ENCODE peak calls at places on chromosome 5, in seven cellular contexts. V is GM12891, J is SK-N-SH, S is GM12878, H is HepG2, Y is K562, W is H1. O is an unnamed sample.

GRCh38 chr5:64900618-64901017 is 131.9 kb downstream of the CWC27 start:
- DNase-seq in Y (no peak), W (no peak), V (no peak), J (no peak), H (peak), S (no peak), O (no peak)

GRCh38 chr5:119105971-119106370 is 35.1 kb downstream of the DMXL1 start:
- DNase-seq in Y (peak), W (no peak), H (no peak), V (no peak), J (no peak), S (no peak), O (no peak)

GRCh38 chr5:111772456-111772855 is 15.5 kb upstream of the NREP start:
- DNase-seq in W (no peak), Y (no peak), S (no peak), J (no peak), H (no peak), V (no peak), O (no peak)

GRCh38 chr5:170747851-170748250 is 35.7 kb upstream of the GABRP start:
- DNase-seq in W (no peak), Y (peak), V (no peak), S (no peak), H (peak), J (peak), O (no peak)

GRCh38 chr5:135426102-135427082 is 20.8 kb downstream of the DCANP1 start:
- DNase-seq in Y (peak), S (peak), H (peak), J (peak), V (peak), W (no peak), O (no peak)

GRCh38 chr5:112475747-112476435 is 56.8 kb upstream of the EPB41L4A start:
- DNase-seq in S (no peak), W (no peak), J (no peak), H (no peak), Y (no peak), V (no peak), O (no peak)

GRCh38 chr5:142356318-142356715 is 31.5 kb upstream of the SPRY4 start:
- DNase-seq in Y (no peak), J (no peak), V (no peak), S (no peak), W (no peak), H (no peak), O (no peak)

GRCh38 chr5:957730-958485 is 50.7 kb upstream of the NKD2 start:
- DNase-seq in H (no peak), J (peak), V (no peak), S (no peak), W (no peak), Y (no peak), O (no peak)

GRCh38 chr5:9069650-9070049 is 476.2 kb downstream of the SEMA5A start:
- DNase-seq in J (no peak), S (no peak), V (no peak), Y (no peak), W (no peak), H (no peak), O (no peak)

GRCh38 chr5:26121343-26121742 is 917.0 kb downstream of the CDH9 start:
- DNase-seq in W (no peak), V (no peak), J (no peak), Y (peak), H (peak), S (no peak), O (no peak)

GRCh38 chr5:139707445-139708003 is 59.4 kb downstream of the CXXC5 start:
- DNase-seq in Y (no peak), J (no peak), W (no peak), V (no peak), H (peak), S (no peak), O (no peak)

GRCh38 chr5:139710370-139711066 is 62.4 kb downstream of the CXXC5 start:
- DNase-seq in J (peak), H (peak), Y (peak), V (peak), W (no peak), S (no peak), O (peak)

GRCh38 chr5:139709587-139710369 is 61.6 kb downstream of the CXXC5 start:
- DNase-seq in S (no peak), W (no peak), J (peak), V (no peak), H (no peak), Y (peak), O (no peak)

GRCh38 chr5:139708434-139708849 is 60.3 kb downstream of the CXXC5 start:
- DNase-seq in H (no peak), W (no peak), J (no peak), V (no peak), S (no peak), Y (no peak), O (no peak)

DNA sequence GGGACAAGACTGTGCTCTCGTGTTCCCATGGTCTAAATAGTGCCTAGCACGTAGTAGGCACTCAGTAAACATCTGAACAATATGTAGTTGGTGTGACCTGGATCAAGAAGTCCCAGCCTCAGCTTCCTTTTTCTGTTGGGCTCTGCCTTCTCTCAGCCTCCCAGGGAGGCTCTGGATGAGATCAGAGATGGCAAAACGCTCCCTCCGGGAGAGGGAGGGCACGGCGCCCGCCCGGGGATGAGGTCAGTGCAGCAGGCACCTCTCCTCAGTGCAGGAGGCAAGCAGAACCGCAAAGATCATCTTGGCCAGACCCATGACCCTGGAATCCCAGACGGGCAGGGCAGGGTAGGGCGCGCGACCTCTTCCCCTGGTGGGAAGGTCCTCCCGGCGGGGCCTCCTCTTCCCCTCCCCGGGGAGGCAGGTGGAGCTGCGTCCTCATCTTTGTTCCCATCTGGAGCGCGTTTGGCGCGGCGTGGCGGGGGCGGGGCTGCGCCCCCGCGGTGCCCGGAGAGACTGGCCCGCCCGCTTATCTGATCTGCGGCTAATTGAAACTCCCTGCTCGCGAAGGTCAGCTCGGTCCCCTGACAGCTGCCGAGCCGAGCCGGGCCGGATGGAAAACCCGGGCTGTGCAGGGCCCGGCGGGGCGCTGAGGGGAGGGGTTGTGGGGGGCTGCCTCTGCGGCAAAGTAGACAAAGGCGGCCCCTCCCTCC is 60.9 kb downstream of the CXXC5 start:
- DNase-seq in J (peak), V (no peak), H (peak), Y (peak), S (no peak), W (no peak), O (no peak)
- TF ChIP-seq TAF1 in J (no peak), V (no peak), H (peak), Y (peak), S (no peak), W (peak), O (no peak)

GRCh38 chr5:160274483-160274931 is 37.9 kb downstream of the CCNJL start:
- DNase-seq in W (no peak), J (no peak), H (no peak), Y (no peak), S (no peak), V (no peak), O (no peak)
- TF ChIP-seq POLR2AphosphoS5 in W (no peak), J (no peak), H (no peak), Y (no peak), S (no peak), V (no peak), O (no peak)

DNA sequence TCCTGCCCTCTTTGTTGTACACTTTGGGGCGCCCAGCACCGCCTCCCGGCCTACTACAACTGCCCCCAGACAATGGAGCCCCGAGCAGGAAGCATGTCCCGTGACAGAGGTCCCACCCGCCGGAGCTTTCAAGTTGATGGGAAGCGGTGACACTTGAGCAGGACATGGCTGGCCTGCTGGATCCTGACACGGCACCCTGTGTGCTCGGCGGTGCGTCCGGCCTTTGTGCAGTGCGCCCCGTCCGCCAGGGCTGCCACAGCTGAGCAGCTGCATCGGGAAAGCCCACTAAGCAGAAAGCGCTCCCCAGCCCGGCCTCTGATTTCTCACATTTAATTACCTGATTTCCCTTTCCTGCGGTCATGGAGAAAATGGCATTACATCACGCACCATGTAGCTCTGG is 611.8 kb downstream of the IRX1 start:
- DNase-seq in S (no peak), W (no peak), H (no peak), J (no peak), Y (no peak), V (no peak), O (no peak)
- TF ChIP-seq TAF1 in S (no peak), W (no peak), H (no peak), J (no peak), Y (no peak), V (no peak), O (no peak)

GRCh38 chr5:160369990-160370712 is at the start of gene C1QTNF2:
- DNase-seq in V (no peak), H (no peak), W (no peak), S (no peak), Y (no peak), J (peak), O (no peak)
- TF ChIP-seq POLR2AphosphoS5 in V (no peak), H (no peak), W (no peak), S (no peak), Y (no peak), J (no peak), O (no peak)

GRCh38 chr5:151924564-151925395 is at the start of gene GLRA1:
- DNase-seq in J (peak), H (peak), V (peak), W (peak), Y (peak), S (no peak), O (peak)
- TF ChIP-seq TAF1 in J (no peak), H (peak), V (no peak), W (no peak), Y (no peak), S (no peak), O (no peak)

GRCh38 chr5:20248102-20248501 is 260.1 kb upstream of the CDH18 start:
- DNase-seq in H (no peak), Y (no peak), V (no peak), J (no peak), W (no peak), S (no peak), O (no peak)
- TF ChIP-seq POLR2AphosphoS5 in H (no peak), Y (no peak), V (no peak), J (no peak), W (no peak), S (no peak), O (no peak)

DNA sequence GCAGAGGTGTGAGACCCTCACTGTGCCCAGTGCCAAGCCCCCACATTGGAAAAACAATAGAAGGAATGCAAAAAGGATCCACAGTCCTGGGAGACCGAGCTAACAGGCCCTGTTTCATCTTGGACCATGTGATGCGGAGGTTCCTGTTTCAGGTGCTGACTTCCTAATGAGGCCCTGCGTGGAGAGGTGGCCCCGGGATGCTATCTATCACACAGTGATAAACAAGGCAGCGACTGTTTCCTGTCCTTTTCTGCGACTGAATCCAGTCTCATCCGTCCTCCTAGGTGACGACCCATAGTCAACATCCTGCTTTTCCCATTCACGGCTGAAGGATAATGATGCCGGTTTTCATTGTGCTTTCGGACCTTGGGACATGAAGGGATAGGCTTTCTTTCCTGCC is 56.4 kb upstream of the BOD1 start:
- DNase-seq in W (no peak), V (no peak), J (no peak), S (no peak), H (no peak), Y (no peak), O (no peak)
- TF ChIP-seq TAF1 in W (no peak), V (no peak), J (no peak), S (no peak), H (no peak), Y (no peak), O (no peak)

GRCh38 chr5:102733534-102733933 is 21.6 kb upstream of the PAM start:
- DNase-seq in H (no peak), V (no peak), J (no peak), Y (no peak), S (no peak), W (no peak), O (no peak)

GRCh38 chr5:102742215-102742614 is 12.9 kb upstream of the PAM start:
- DNase-seq in J (no peak), Y (no peak), H (no peak), S (no peak), W (no peak), V (no peak), O (no peak)

GRCh38 chr5:102740515-102740914 is 14.6 kb upstream of the PAM start:
- DNase-seq in W (no peak), Y (no peak), H (peak), S (no peak), V (no peak), J (no peak), O (no peak)

GRCh38 chr5:102737161-102737560 is 17.9 kb upstream of the PAM start:
- DNase-seq in Y (no peak), V (no peak), S (no peak), H (no peak), W (no peak), J (no peak), O (no peak)

GRCh38 chr5:102738037-102738436 is 17.1 kb upstream of the PAM start:
- DNase-seq in W (no peak), H (no peak), J (no peak), S (no peak), Y (no peak), V (no peak), O (no peak)
- TF ChIP-seq POLR2AphosphoS5 in W (no peak), H (no peak), J (no peak), S (no peak), Y (no peak), V (no peak), O (no peak)

DNA sequence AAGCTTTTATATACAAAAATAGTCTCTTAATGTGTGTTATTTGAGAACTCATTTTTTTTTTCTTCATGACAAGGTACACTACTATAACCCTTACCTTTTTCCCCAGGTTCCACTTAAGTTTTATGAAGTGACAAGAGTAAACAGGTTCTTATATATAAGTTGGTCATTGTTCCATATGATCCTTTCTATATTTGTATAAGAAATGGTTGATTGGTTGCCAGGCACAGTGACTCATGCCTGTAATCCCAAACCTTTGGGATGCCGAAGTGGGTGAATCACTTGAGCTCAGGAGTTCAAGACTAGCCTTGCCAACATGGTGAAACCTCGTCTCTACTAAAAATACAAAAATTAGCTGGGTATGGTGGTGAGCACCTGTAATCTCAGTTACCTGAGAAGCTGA is 108.3 kb downstream of the PCSK1 start:
- DNase-seq in S (no peak), W (no peak), V (no peak), H (peak), Y (no peak), J (no peak), O (no peak)
- TF ChIP-seq TAF1 in S (no peak), W (no peak), V (no peak), H (no peak), Y (no peak), J (no peak), O (no peak)